ENCODE peak calls at places on chromosomes 11 and 22, in eight cellular contexts. U is fibroblast of mammary gland; O is HFF-Myc; G is AG04450; Q is CD8-positive, alpha-beta T cell; I is AG09309; M is tibial artery; C is suprapubic skin. S is an unnamed sample.

GRCh38 chr11:235180-235997 is 753 bp downstream of the SIRT3 start:
- DNase-seq in U (peak), O (no peak), G (no peak), Q (peak), I (no peak), M (no peak), C (peak), S (no peak)

GRCh38 chr11:60914620-60915249 is 777 bp downstream of the TMEM109 start:
- DNase-seq in U (peak), O (no peak), G (no peak), Q (peak), I (no peak), M (no peak), C (no peak), S (peak)

GRCh38 chr11:33844236-33844635 is 47.6 kb downstream of the LMO2 start:
- DNase-seq in U (no peak), O (no peak), G (no peak), Q (no peak), I (no peak), M (no peak), C (no peak), S (no peak)

GRCh38 chr22:31681625-31682345 is 19.8 kb upstream of the PISD start:
- DNase-seq in U (peak), O (no peak), G (no peak), Q (no peak), I (peak), M (no peak), C (no peak), S (no peak)

GRCh38 chr22:36331912-36332622 is 55.7 kb downstream of the MYH9 start:
- DNase-seq in U (peak), O (peak), G (no peak), Q (peak), I (no peak), M (peak), C (no peak), S (peak)

GRCh38 chr22:34038801-34039200 is 118.5 kb upstream of the LARGE1 start:
- DNase-seq in U (no peak), O (no peak), G (no peak), Q (no peak), I (no peak), M (no peak), C (no peak), S (no peak)

GRCh38 chr11:3865388-3866193 is 10.1 kb downstream of the STIM1 start:
- DNase-seq in U (peak), O (no peak), G (peak), Q (no peak), I (peak), M (no peak), C (no peak), S (no peak)

GRCh38 chr22:36964110-36964509 is 50.7 kb downstream of the CSF2RB start:
- DNase-seq in U (no peak), O (no peak), G (no peak), Q (no peak), I (no peak), M (no peak), C (no peak), S (no peak)

GRCh38 chr22:46674367-46674781 is 54.2 kb downstream of the GRAMD4 start:
- DNase-seq in U (no peak), O (no peak), G (no peak), Q (peak), I (no peak), M (peak), C (peak), S (peak)

GRCh38 chr11:65536412-65537295 is 11.8 kb downstream of the SCYL1 start:
- DNase-seq in U (no peak), O (no peak), G (no peak), Q (no peak), I (no peak), M (no peak), C (no peak), S (no peak)

GRCh38 chr11:12110714-12111481 is 508 bp downstream of the MICAL2 start:
- DNase-seq in U (no peak), O (no peak), G (no peak), Q (peak), I (no peak), M (no peak), C (no peak), S (no peak)

GRCh38 chr11:65786786-65787636 is at the start of gene OVOL1:
- DNase-seq in U (no peak), O (no peak), G (no peak), Q (peak), I (no peak), M (no peak), C (no peak), S (no peak)

DNA sequence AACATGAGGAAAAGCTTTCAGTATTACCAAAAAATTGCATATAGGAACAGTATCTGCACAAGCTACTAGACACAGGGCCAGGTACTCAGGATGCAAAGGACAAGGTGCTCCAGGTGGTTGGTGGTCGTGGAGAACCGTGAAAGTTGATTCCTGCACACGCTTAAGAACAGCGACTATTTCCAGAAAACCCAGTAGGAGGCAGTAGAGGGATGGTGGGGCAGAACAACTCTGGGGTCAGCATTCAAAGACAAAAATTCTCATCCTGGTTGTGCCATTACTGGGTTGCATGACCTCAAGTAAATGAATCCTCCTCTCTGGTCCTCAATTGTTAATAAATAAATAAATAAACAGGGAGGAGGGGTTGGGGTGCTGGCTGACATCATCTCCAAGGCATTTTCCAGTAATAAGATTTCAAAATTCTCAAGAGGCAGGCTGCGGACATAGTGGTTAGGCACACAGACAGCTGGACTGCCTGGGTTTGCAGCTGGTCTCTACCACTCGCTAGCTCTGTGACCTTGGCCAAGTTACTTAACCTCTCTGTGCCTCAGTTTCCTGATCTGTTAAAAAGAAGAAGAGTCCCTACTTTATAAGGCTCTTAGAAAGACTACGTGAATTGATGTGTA is 89.6 kb downstream of the ISX start:
- DNase-seq in U (peak), O (no peak), G (no peak), Q (no peak), I (no peak), M (no peak), C (no peak), S (no peak)
- TF ChIP-seq CTCF in U (peak), O (no peak), G (no peak), Q (no peak), I (peak), M (no peak), C (no peak), S (peak)

DNA sequence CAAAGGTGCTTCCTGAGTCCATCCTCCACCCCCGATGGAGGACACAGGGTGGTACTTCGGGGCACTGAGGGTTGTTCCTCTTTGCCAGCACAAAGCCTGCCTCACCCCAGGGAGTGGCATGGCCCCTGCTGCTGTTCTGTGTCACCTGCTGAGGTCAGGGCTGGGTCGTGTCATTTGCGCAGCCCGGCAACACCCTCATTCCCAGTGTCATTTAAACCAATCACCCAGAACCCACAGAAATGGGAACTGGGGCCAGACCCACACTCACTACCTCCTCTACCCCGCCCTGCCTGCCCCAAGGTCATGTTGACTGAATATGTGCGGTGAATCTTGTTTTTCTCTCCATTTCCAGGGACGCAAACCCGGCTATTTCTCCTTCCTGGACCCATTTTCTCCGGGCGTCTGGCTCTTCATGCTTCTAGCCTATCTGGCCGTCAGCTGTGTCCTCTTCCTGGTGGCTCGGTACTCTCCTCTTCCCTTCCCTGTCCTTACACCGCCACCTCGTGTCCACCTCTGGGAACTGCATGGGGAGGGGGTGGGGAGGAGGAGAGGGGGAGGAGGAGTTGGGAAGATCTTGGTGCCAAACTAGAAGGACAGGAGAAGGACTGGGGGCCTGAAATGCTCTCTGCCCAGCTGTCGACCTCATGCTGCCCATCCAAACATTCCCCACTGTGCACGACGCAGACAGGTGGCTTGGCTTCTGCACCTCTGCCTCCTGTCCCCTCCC is 71.2 kb upstream of the TBCEL start:
- DNase-seq in U (peak), O (peak), G (peak), Q (peak), I (peak), M (peak), C (no peak), S (peak)
- TF ChIP-seq CTCF in U (peak), O (peak), G (peak), Q (peak), I (peak), M (peak), C (peak), S (peak)

DNA sequence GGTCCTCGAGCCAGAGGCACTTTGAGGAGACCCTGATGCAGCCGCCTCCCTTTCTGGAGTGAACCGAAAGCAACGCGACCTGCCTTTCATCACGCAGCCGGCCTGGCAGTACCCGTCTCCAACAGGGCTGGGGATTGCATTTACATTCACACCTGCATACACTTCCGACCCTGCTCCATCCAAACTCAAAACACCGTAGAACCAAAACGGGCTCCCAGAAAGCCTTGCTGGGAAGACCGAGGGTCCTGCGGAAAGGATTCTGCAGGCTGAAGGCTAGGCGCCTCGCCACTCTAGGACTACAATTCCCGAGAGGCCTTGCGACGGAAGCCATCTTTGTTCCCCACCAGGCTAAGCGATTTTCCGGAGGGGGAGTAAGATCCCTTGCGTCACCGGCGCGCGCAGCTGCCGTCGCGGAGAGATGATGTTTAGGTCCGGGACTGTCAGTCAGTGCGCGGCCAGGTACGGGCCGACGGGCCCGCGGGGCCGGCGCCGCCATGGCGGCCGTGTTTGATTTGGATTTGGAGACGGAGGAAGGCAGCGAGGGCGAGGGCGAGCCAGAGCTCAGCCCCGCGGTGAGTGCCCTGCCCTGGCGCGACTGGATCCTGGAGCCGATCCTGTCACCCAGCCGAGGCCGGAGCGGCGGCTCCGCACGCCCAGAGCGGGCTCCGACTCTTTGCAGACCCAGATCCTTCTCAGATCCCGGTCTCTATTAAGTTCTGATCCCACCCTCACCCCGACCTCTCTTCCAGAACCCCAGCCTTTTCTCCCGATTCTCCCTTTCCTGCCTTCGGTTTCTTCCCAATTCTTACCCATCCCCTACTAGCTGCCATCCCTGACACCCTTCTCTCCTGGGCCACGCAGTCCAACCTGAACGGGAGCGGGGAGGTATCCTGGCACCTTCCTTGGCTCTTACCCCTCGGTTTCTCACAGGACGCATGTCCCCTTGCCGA is at the start of gene RPS6KB2:
- DNase-seq in U (peak), O (peak), G (peak), Q (peak), I (peak), M (peak), C (peak), S (peak)
- TF ChIP-seq CTCF in U (no peak), O (no peak), G (no peak), Q (no peak), I (no peak), M (no peak), C (no peak), S (no peak)

GRCh38 chr11:131537196-131537595 is 166.8 kb downstream of the NTM start:
- DNase-seq in U (no peak), O (no peak), G (no peak), Q (no peak), I (no peak), M (no peak), C (no peak), S (no peak)

GRCh38 chr11:131537729-131538128 is 167.3 kb downstream of the NTM start:
- DNase-seq in U (no peak), O (no peak), G (no peak), Q (no peak), I (no peak), M (no peak), C (no peak), S (no peak)

GRCh38 chr11:131534611-131535010 is 164.2 kb downstream of the NTM start:
- DNase-seq in U (no peak), O (no peak), G (no peak), Q (no peak), I (no peak), M (no peak), C (no peak), S (no peak)

GRCh38 chr11:131534031-131534430 is 163.6 kb downstream of the NTM start:
- DNase-seq in U (no peak), O (no peak), G (no peak), Q (no peak), I (no peak), M (no peak), C (no peak), S (no peak)

DNA sequence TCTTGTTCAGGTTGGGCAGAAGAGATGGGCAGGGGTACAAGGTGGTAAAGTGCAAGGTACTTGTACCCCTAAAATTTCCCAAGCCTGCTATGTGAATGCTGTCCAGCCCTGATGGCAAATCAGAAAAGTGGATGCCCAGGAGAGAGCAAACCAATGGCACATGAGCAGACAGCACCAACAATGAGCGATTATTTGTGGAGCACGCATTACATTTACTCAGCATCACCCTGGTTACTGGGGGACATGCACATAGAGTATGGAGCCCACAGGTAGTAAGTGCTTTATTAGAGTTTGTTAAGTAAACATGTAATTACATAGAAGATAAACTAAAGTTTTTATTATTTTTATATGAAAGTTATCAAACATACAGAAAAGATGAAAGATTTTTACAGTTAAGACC is 165.7 kb downstream of the NTM start:
- DNase-seq in U (no peak), O (no peak), G (no peak), Q (no peak), I (no peak), M (no peak), C (no peak), S (no peak)
- TF ChIP-seq CTCF in U (no peak), O (no peak), G (no peak), Q (no peak), I (no peak), M (no peak), C (no peak), S (no peak)

GRCh38 chr11:124204008-124204407 is 20.9 kb downstream of the OR10D3 start:
- DNase-seq in U (no peak), O (no peak), G (no peak), Q (no peak), I (no peak), M (no peak), C (no peak), S (no peak)
- TF ChIP-seq CTCF in U (no peak), O (no peak), G (no peak), Q (no peak), I (no peak), M (no peak), C (no peak), S (no peak)

S was measured in natural killer cell.